ENCODE peak calls at places on chromosome 22, in five cellular contexts. C, B, V, N and O are unnamed samples.

GRCh38 chr22:44363214-44363979 is 50.6 kb upstream of the SHISAL1 start:
- DNase-seq in B (peak; percentile 92), C (no peak), V (peak; percentile 93), N (no peak), O (no peak)

GRCh38 chr22:35517769-35518530 is 22.7 kb upstream of the RASD2 start:
- DNase-seq in V (no peak), B (no peak), C (no peak), N (no peak), O (no peak)

GRCh38 chr22:17733484-17733883 is 40.8 kb downstream of the BID start:
- DNase-seq in B (no peak), V (no peak), C (no peak), N (no peak), O (no peak)

GRCh38 chr22:41437198-41437597 is 9.4 kb downstream of the TOB2 start:
- DNase-seq in C (no peak), V (no peak), N (no peak), B (no peak), O (no peak)

GRCh38 chr22:26527167-26527566 is 14.9 kb upstream of the TFIP11 start:
- DNase-seq in N (no peak), V (no peak), B (no peak), C (no peak), O (no peak)

GRCh38 chr22:42431401-42432019 is 693 bp downstream of the NFAM1 start:
- DNase-seq in C (no peak), N (no peak), B (no peak), V (no peak), O (no peak)

GRCh38 chr22:30027169-30027568 is 53.1 kb upstream of the HORMAD2 start:
- DNase-seq in V (no peak), N (no peak), B (no peak), C (no peak), O (no peak)

GRCh38 chr22:37623075-37624016 is 14.7 kb downstream of the GGA1 start:
- DNase-seq in V (peak; percentile 68), B (no peak), N (peak; percentile 85), C (peak; percentile 79), O (no peak)

GRCh38 chr22:21073023-21073422 is 27.3 kb downstream of the LRRC74B start:
- DNase-seq in C (no peak), N (no peak), V (no peak), B (no peak), O (no peak)

GRCh38 chr22:41410311-41410751 is 28.6 kb downstream of the TEF start:
- DNase-seq in N (no peak), B (no peak), C (no peak), V (no peak), O (no peak)

GRCh38 chr22:44151661-44152060 is 29.1 kb upstream of the PARVG start:
- DNase-seq in C (no peak), N (no peak), V (peak; percentile 57), B (no peak), O (no peak)

GRCh38 chr22:17942721-17943120 is 81.6 kb downstream of the MICAL3 start:
- DNase-seq in N (no peak), C (no peak), V (no peak), B (no peak), O (no peak)

GRCh38 chr22:19287076-19287724 is 4.3 kb downstream of the CLTCL1 start:
- DNase-seq in C (no peak), N (peak; percentile 44), V (no peak), B (no peak), O (no peak)

GRCh38 chr22:37213218-37213855 is 1.1 kb upstream of the SSTR3 start:
- DNase-seq in V (no peak), C (no peak), B (peak; percentile 56), N (no peak), O (no peak)

GRCh38 chr22:42654696-42655095 is 5.5 kb upstream of the CYB5R3 start:
- DNase-seq in N (no peak), C (no peak), V (no peak), B (no peak), O (no peak)

GRCh38 chr22:35308480-35308945 is 8.8 kb downstream of the TOM1 start:
- DNase-seq in V (no peak), B (no peak), N (no peak), C (no peak), O (no peak)

GRCh38 chr22:20532256-20532993 is 25.0 kb downstream of the MED15 start:
- DNase-seq in V (no peak), C (no peak), B (no peak), N (no peak), O (no peak)

GRCh38 chr22:44192098-44192810 is 11.5 kb downstream of the PARVG start:
- DNase-seq in C (peak; percentile 38), N (peak; percentile 89), B (peak; percentile 73), V (no peak), O (no peak)

GRCh38 chr22:36365020-36365411 is 22.8 kb downstream of the MYH9 start:
- DNase-seq in V (peak; percentile 99), B (peak; percentile 92), N (no peak), C (peak; percentile 84), O (no peak)

GRCh38 chr22:43975041-43975440 is 19.8 kb downstream of the SAMM50 start:
- DNase-seq in V (no peak), N (no peak), C (no peak), B (no peak), O (no peak)

GRCh38 chr22:39184586-39185577 is 32.4 kb upstream of the CBX7 start:
- DNase-seq in V (peak; percentile 38), C (peak; percentile 5), B (peak; percentile 72), N (no peak), O (no peak)

GRCh38 chr22:43796567-43796966 is 15.5 kb downstream of the EFCAB6 start:
- DNase-seq in C (no peak), V (peak; percentile 15), B (no peak), N (no peak), O (no peak)

GRCh38 chr22:29116397-29117123 is 43.7 kb downstream of the KREMEN1 start:
- DNase-seq in C (no peak), V (peak; percentile 93), N (no peak), B (no peak), O (no peak)

GRCh38 chr22:27843441-27843840 is 41.9 kb upstream of the MN1 start:
- DNase-seq in N (no peak), V (no peak), B (no peak), C (no peak), O (no peak)

GRCh38 chr22:22662095-22662494 is 17.7 kb downstream of the GGTLC2 start:
- DNase-seq in V (no peak), N (no peak), C (no peak), B (no peak), O (no peak)
- H3K4me1 ChIP-seq in V (peaks cover 3% of the 10 kb centered on the region), N (no peaks in the 10 kb centered on the region), C (no peaks in the 10 kb centered on the region), B (no peaks in the 10 kb centered on the region), O (no peaks in the 10 kb centered on the region)

GRCh38 chr22:31625661-31626426 is 36.2 kb downstream of the PISD start:
- DNase-seq in B (no peak), N (peak; percentile 88), C (no peak), V (no peak), O (no peak)

GRCh38 chr22:31627223-31627731 is 34.7 kb downstream of the PISD start:
- DNase-seq in V (no peak), N (peak; percentile 27), B (no peak), C (no peak), O (no peak)

GRCh38 chr22:31626427-31627150 is 35.4 kb downstream of the PISD start:
- DNase-seq in B (no peak), C (no peak), N (peak; percentile 24), V (no peak), O (no peak)

GRCh38 chr22:31623634-31624312 is 38.2 kb downstream of the PISD start:
- DNase-seq in N (no peak), C (no peak), B (no peak), V (no peak), O (no peak)

GRCh38 chr22:31625257-31625640 is 36.8 kb downstream of the PISD start:
- DNase-seq in N (no peak), C (no peak), V (no peak), B (no peak), O (no peak)
- H3K4me1 ChIP-seq in N (no peaks in the 10 kb centered on the region), C (peaks cover 30% of the 10 kb centered on the region), V (peaks cover 65% of the 10 kb centered on the region), B (peaks cover 6% of the 10 kb centered on the region), O (peaks cover 30% of the 10 kb centered on the region)

DNA sequence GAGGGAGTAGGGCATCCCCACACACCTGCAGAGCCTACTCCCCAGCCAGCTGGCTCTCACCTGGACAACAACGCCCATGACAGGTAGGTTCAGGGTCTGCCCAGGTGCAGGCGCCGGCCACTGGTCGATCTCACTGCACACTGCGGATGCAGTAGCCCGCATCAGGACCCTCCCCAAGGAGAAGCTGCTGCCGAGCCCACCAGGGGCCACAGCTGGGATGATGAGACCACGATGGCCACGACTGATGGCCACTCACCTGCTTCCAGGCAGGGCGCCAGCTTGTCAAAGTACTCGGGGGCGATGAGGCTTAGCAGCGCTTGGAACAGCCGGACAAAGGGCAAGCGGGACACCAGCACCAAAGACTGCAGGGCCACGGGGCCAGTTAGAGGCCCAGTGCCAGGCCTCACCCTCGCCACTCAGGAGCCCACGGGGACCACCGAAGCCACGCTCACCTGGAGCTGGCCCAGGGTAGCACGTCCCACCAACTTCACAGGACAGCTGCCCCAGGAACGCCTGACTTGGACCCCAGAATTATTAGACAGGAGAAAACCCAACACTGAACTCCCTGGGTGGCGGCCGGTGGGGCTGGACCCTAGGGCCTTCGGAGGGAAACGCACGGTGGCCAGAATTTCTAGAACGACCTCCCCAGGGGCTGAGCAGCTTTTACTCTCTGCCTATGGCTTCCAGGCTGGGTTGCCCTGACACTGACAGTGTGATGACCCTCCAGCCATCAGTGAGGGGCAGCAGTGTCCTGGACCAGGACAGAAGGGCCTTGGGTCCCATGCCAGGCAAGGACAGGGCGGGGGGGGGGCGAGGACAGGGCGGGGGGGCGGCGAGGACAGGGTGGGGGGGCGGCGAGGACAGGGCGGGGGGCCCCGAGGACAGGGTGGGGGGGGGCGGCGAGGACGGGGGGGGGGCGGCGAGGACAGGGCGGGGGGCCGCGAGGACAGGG is 8.9 kb upstream of the PLXNB2 start:
- DNase-seq in B (peak; percentile 71), C (no peak), N (no peak), V (no peak), O (no peak)
- H3K4me1 ChIP-seq in B (no peaks in the 10 kb centered on the region), C (peaks cover 19% of the 10 kb centered on the region), N (no peaks in the 10 kb centered on the region), V (peaks cover 17% of the 10 kb centered on the region), O (peaks cover 8% of the 10 kb centered on the region)

GRCh38 chr22:46450931-46451660 is 86.3 kb downstream of the CELSR1 start:
- DNase-seq in V (no peak), N (no peak), C (no peak), B (peak; percentile 88), O (no peak)

GRCh38 chr22:46449974-46450745 is 87.3 kb downstream of the CELSR1 start:
- DNase-seq in B (peak; percentile 47), N (no peak), C (no peak), V (no peak), O (no peak)

GRCh38 chr22:46446799-46447198 is 90.6 kb downstream of the CELSR1 start:
- DNase-seq in V (no peak), B (no peak), C (no peak), N (no peak), O (no peak)

GRCh38 chr22:46447906-46448669 is 89.3 kb downstream of the CELSR1 start:
- DNase-seq in B (peak; percentile 54), C (no peak), V (no peak), N (no peak), O (no peak)

DNA sequence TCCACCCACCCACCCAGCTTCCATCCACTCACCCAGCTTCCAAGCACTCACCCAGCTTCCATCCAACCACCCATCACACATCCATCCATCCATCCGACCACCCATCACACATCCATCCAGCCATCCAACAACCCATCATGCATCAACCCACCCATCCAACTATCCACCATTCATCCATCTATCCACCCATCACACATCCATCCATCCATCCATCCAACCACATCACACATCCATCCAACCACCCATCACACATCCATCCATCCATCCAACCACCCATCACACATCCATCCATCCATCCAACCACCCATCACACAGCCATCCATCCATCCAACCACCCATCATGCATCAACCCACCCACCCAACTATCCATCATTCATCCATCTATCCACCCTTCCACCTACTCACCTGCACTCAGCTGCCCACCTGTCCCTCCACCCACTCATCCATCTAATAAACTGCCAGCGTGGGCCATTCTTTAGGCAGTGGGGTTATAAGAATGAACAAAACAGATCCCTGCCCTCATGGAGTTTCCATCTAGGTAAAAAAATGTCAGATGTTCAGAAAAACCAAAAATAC is 88.2 kb downstream of the CELSR1 start:
- DNase-seq in C (no peak), V (no peak), N (no peak), B (no peak), O (no peak)
- H3K4me1 ChIP-seq in C (no peaks in the 10 kb centered on the region), V (peaks cover 36% of the 10 kb centered on the region), N (no peaks in the 10 kb centered on the region), B (peaks cover 16% of the 10 kb centered on the region), O (peaks cover 20% of the 10 kb centered on the region)